ENCODE peak calls at places on chromosomes 4 and X, in six cellular contexts. J, A, Y, X, H and C are unnamed samples. For H3K36me3 and H3K9me3, the result is how much of the 10 kb centered on the place peaks cover.

GRCh38 chr4:143558823-143559756 is 45.6 kb downstream of the SMARCA5 start:
- DNase-seq in J (peak), H (peak), Y (no peak), A (peak), X (peak), C (peak)

GRCh38 chr4:37475087-37475486 is 211.1 kb downstream of the RELL1 start:
- DNase-seq in X (no peak), Y (no peak), A (no peak), H (no peak), J (no peak), C (no peak)

GRCh38 chrX:6226053-6226645 is 2.5 kb downstream of the NLGN4X start:
- DNase-seq in X (no peak), J (no peak), H (no peak), Y (peak), A (peak), C (no peak)

GRCh38 chr4:176879370-176880116 is 86.8 kb upstream of the VEGFC start:
- DNase-seq in J (no peak), Y (peak), X (peak), A (no peak), H (peak), C (no peak)

GRCh38 chr4:26140150-26140898 is 180.5 kb upstream of the RBPJ start:
- DNase-seq in A (no peak), Y (peak), X (peak), J (no peak), H (no peak), C (no peak)

GRCh38 chrX:152299787-152300186 is 151.3 kb downstream of the GABRA3 start:
- DNase-seq in A (peak), H (no peak), J (no peak), X (no peak), Y (no peak), C (no peak)

GRCh38 chr4:7651461-7651921 is 216.8 kb upstream of the PSAPL1 start:
- DNase-seq in A (no peak), H (peak), J (no peak), Y (peak), X (peak), C (no peak)

GRCh38 chr4:169283114-169283509 is 12.4 kb upstream of the SH3RF1 start:
- DNase-seq in A (no peak), H (peak), X (peak), Y (peak), J (no peak), C (no peak)

GRCh38 chr4:2961411-2962098 is 1.7 kb downstream of the NOP14 start:
- DNase-seq in X (peak), J (no peak), A (no peak), H (no peak), Y (peak), C (no peak)

GRCh38 chr4:2954358-2955185 is 8.6 kb downstream of the NOP14 start:
- DNase-seq in J (no peak), A (peak), H (no peak), X (no peak), Y (no peak), C (no peak)

GRCh38 chr4:152591361-152591760 is 55.5 kb upstream of the FBXW7 start:
- DNase-seq in A (no peak), X (peak), H (peak), Y (peak), J (peak), C (no peak)

DNA sequence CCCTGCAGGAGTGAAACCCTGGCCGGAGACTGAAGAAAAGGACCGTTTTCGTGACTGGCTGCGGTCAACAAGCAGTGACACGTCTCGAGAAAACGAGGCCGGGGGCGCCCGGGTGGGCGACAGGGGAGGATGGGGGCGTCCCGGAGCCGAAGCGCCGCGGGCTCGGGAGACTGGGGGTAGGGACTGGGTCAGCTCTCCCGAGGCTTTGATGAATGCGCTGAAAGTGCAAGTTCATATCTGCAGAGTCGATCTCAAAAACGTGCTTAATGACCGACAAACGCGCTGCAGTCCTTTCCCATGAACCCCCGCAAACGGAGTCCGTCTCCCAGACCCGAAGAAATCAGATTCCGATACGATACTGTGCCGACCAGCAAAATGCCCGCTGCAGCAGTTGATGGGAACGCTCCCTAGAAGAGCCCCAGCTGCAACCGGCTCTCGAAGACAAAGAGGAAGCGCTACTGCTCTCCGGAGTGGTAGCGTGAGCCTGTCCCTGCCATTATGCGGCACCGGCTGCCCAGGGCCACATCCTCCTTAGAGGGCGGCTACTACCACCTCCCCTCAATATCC is 806 bp upstream of the CD99L2 start:
- DNase-seq in Y (peak), H (peak), J (peak), X (peak), A (peak), C (no peak)
- H3K27ac ChIP-seq in Y (no peak), H (no peak), J (no peak), X (no peak), A (peak), C (peak)

GRCh38 chrX:16832301-16832700 is 37.9 kb downstream of the RBBP7 start:
- DNase-seq in J (no peak), H (no peak), A (no peak), X (no peak), Y (no peak), C (no peak)
- H3K36me3 ChIP-seq in J (under half), H (under half), A (under half), X (under half), Y (under half), C (under half)

GRCh38 chr4:154384012-154384411 is 107.6 kb downstream of the DCHS2 start:
- DNase-seq in Y (no peak), J (no peak), A (no peak), X (no peak), H (no peak), C (no peak)
- H3K9me3 ChIP-seq in Y (under half), J (under half), A (under half), X (under half), H (under half), C (under half)

DNA sequence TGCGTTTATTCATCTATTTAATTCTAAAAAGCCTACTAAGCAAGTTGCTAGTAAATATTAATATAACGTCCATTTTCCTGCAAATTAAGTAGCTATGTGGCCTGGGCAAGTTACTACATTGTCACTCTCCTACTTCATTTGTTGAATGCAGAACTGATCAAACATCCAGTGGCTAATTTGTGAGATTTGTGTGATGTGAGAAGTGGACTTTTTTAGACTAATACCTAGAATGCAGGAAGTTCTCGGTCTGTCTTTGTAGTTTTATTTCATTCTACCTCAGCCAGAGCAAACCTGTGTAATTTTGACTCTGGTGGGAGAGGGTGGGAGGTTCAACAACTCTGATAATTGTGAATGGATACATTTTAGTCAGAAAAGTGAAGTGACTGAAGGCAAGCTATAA is 840 bp downstream of the GUF1 start:
- DNase-seq in J (no peak), A (no peak), Y (no peak), X (no peak), H (no peak), C (no peak)
- H3K27ac ChIP-seq in J (peak), A (peak), Y (no peak), X (peak), H (peak), C (peak)

GRCh38 chr4:17623451-17624001 is 9.1 kb downstream of the MED28 start:
- DNase-seq in Y (no peak), A (no peak), J (no peak), H (no peak), X (peak), C (no peak)
- H3K36me3 ChIP-seq in Y (half or more), A (under half), J (under half), H (half or more), X (half or more), C (under half)

DNA sequence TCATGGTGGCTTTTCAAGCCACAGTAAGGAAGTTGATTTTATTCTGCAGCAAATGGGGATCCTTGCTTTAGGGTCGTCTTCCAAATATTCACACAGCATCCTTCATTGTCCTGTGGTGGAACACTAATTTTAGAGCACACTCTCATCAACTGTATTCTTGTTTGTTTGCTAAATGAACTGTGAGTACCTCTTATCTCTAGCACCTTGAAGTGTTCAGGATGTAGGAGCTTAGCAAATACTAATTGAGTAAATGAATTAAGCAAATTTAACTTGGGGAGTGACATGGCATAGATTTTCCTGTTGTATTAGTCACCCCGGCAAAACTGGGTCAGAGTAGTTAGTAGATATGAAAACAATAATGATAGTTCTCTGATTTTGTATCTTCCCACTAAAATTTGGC is 156.9 kb downstream of the UBE2NL start:
- DNase-seq in A (no peak), H (no peak), J (no peak), Y (no peak), X (no peak), C (no peak)
- H3K9me3 ChIP-seq in A (under half), H (under half), J (under half), Y (under half), X (under half), C (under half)